ENCODE peak calls at places on chromosome 11, in seven cellular contexts. One of them, this sample, is unnamed.

GRCh38 chr11:88105952-88106351 is 69.3 kb downstream of the RAB38 start:
- DNase-seq in ACHN: no peak
- DNase-seq in activated B cell treated with CpG ODN at 0.5 μM for 24 hours: no peak
- DNase-seq in RWPE1: no peak
- DNase-seq in activated T-helper 1 cell treated with anti-CD3 and anti-CD28 coated beads, Interleukin-2, amount 50 U/mL, for 16 hours: no peak
- DNase-seq in neural crest cell: no peak
- DNase-seq in OCI-LY7: peak
- DNase-seq in this sample: no peak

GRCh38 chr11:65438257-65439151 is 15.9 kb downstream of the NEAT1 start:
- DNase-seq in neural crest cell: no peak
- DNase-seq in activated T-helper 1 cell treated with anti-CD3 and anti-CD28 coated beads, Interleukin-2, amount 50 U/mL, for 16 hours: no peak
- DNase-seq in ACHN: peak
- DNase-seq in activated B cell treated with CpG ODN at 0.5 μM for 24 hours: no peak
- DNase-seq in OCI-LY7: no peak
- DNase-seq in RWPE1: no peak
- DNase-seq in this sample: peak

GRCh38 chr11:117998201-117998579 is 12.0 kb downstream of the IL10RA start:
- DNase-seq in OCI-LY7: no peak
- DNase-seq in RWPE1: no peak
- DNase-seq in neural crest cell: no peak
- DNase-seq in ACHN: no peak
- DNase-seq in activated B cell treated with CpG ODN at 0.5 μM for 24 hours: no peak
- DNase-seq in activated T-helper 1 cell treated with anti-CD3 and anti-CD28 coated beads, Interleukin-2, amount 50 U/mL, for 16 hours: no peak
- DNase-seq in this sample: no peak

GRCh38 chr11:130128626-130129025 is 31.0 kb upstream of the ST14 start:
- DNase-seq in neural crest cell: no peak
- DNase-seq in activated B cell treated with CpG ODN at 0.5 μM for 24 hours: no peak
- DNase-seq in activated T-helper 1 cell treated with anti-CD3 and anti-CD28 coated beads, Interleukin-2, amount 50 U/mL, for 16 hours: no peak
- DNase-seq in OCI-LY7: no peak
- DNase-seq in ACHN: no peak
- DNase-seq in RWPE1: no peak
- DNase-seq in this sample: no peak

GRCh38 chr11:119638851-119639250 is 90.1 kb downstream of the NECTIN1 start:
- DNase-seq in activated T-helper 1 cell treated with anti-CD3 and anti-CD28 coated beads, Interleukin-2, amount 50 U/mL, for 16 hours: no peak
- DNase-seq in activated B cell treated with CpG ODN at 0.5 μM for 24 hours: no peak
- DNase-seq in ACHN: no peak
- DNase-seq in RWPE1: no peak
- DNase-seq in neural crest cell: no peak
- DNase-seq in OCI-LY7: no peak
- DNase-seq in this sample: no peak

GRCh38 chr11:128453444-128454336 is 133.7 kb downstream of the ETS1 start:
- DNase-seq in ACHN: peak
- DNase-seq in RWPE1: peak
- DNase-seq in activated T-helper 1 cell treated with anti-CD3 and anti-CD28 coated beads, Interleukin-2, amount 50 U/mL, for 16 hours: no peak
- DNase-seq in activated B cell treated with CpG ODN at 0.5 μM for 24 hours: no peak
- DNase-seq in OCI-LY7: no peak
- DNase-seq in neural crest cell: no peak
- DNase-seq in this sample: peak

GRCh38 chr11:110373061-110373702 is 56.6 kb upstream of the FDX1 start:
- DNase-seq in activated B cell treated with CpG ODN at 0.5 μM for 24 hours: no peak
- DNase-seq in RWPE1: peak
- DNase-seq in neural crest cell: no peak
- DNase-seq in activated T-helper 1 cell treated with anti-CD3 and anti-CD28 coated beads, Interleukin-2, amount 50 U/mL, for 16 hours: no peak
- DNase-seq in ACHN: no peak
- DNase-seq in OCI-LY7: no peak
- DNase-seq in this sample: peak

GRCh38 chr11:33912405-33913361 is 20.8 kb upstream of the LMO2 start:
- DNase-seq in neural crest cell: no peak
- DNase-seq in OCI-LY7: no peak
- DNase-seq in activated B cell treated with CpG ODN at 0.5 μM for 24 hours: peak
- DNase-seq in ACHN: peak
- DNase-seq in activated T-helper 1 cell treated with anti-CD3 and anti-CD28 coated beads, Interleukin-2, amount 50 U/mL, for 16 hours: no peak
- DNase-seq in RWPE1: peak
- DNase-seq in this sample: peak

GRCh38 chr11:123628936-123629683 is 25.3 kb downstream of the SCN3B start:
- DNase-seq in OCI-LY7: no peak
- DNase-seq in ACHN: no peak
- DNase-seq in RWPE1: no peak
- DNase-seq in activated B cell treated with CpG ODN at 0.5 μM for 24 hours: no peak
- DNase-seq in activated T-helper 1 cell treated with anti-CD3 and anti-CD28 coated beads, Interleukin-2, amount 50 U/mL, for 16 hours: no peak
- DNase-seq in neural crest cell: no peak
- DNase-seq in this sample: peak

GRCh38 chr11:65278351-65278750 is 16.6 kb downstream of the POLA2 start:
- DNase-seq in activated T-helper 1 cell treated with anti-CD3 and anti-CD28 coated beads, Interleukin-2, amount 50 U/mL, for 16 hours: no peak
- DNase-seq in ACHN: peak
- DNase-seq in neural crest cell: no peak
- DNase-seq in OCI-LY7: no peak
- DNase-seq in activated B cell treated with CpG ODN at 0.5 μM for 24 hours: no peak
- DNase-seq in RWPE1: no peak
- DNase-seq in this sample: peak

GRCh38 chr11:24386551-24387404 is 110.1 kb upstream of the LUZP2 start:
- DNase-seq in RWPE1: peak
- DNase-seq in activated B cell treated with CpG ODN at 0.5 μM for 24 hours: no peak
- DNase-seq in ACHN: peak
- DNase-seq in OCI-LY7: no peak
- DNase-seq in activated T-helper 1 cell treated with anti-CD3 and anti-CD28 coated beads, Interleukin-2, amount 50 U/mL, for 16 hours: no peak
- DNase-seq in neural crest cell: no peak
- DNase-seq in this sample: peak

GRCh38 chr11:8266246-8267241 is 2.9 kb upstream of the LMO1 start:
- DNase-seq in OCI-LY7: no peak
- DNase-seq in activated B cell treated with CpG ODN at 0.5 μM for 24 hours: no peak
- DNase-seq in activated T-helper 1 cell treated with anti-CD3 and anti-CD28 coated beads, Interleukin-2, amount 50 U/mL, for 16 hours: no peak
- DNase-seq in RWPE1: no peak
- DNase-seq in neural crest cell: no peak
- DNase-seq in ACHN: no peak
- DNase-seq in this sample: no peak

GRCh38 chr11:83409891-83410290 is 123.7 kb upstream of the CCDC90B start:
- DNase-seq in activated T-helper 1 cell treated with anti-CD3 and anti-CD28 coated beads, Interleukin-2, amount 50 U/mL, for 16 hours: no peak
- DNase-seq in ACHN: no peak
- DNase-seq in RWPE1: no peak
- DNase-seq in OCI-LY7: no peak
- DNase-seq in neural crest cell: no peak
- DNase-seq in activated B cell treated with CpG ODN at 0.5 μM for 24 hours: no peak
- DNase-seq in this sample: no peak

GRCh38 chr11:22670803-22671202 is 4.4 kb downstream of the GAS2 start:
- DNase-seq in OCI-LY7: no peak
- DNase-seq in RWPE1: no peak
- DNase-seq in activated B cell treated with CpG ODN at 0.5 μM for 24 hours: no peak
- DNase-seq in neural crest cell: no peak
- DNase-seq in ACHN: peak
- DNase-seq in activated T-helper 1 cell treated with anti-CD3 and anti-CD28 coated beads, Interleukin-2, amount 50 U/mL, for 16 hours: no peak
- DNase-seq in this sample: peak

GRCh38 chr11:134488913-134489312 is 76.9 kb upstream of the B3GAT1 start:
- DNase-seq in RWPE1: no peak
- DNase-seq in OCI-LY7: no peak
- DNase-seq in activated B cell treated with CpG ODN at 0.5 μM for 24 hours: no peak
- DNase-seq in neural crest cell: no peak
- DNase-seq in activated T-helper 1 cell treated with anti-CD3 and anti-CD28 coated beads, Interleukin-2, amount 50 U/mL, for 16 hours: no peak
- DNase-seq in ACHN: no peak
- DNase-seq in this sample: no peak

GRCh38 chr11:37450613-37451012 is 852.6 kb upstream of the RAG2 start:
- DNase-seq in neural crest cell: no peak
- DNase-seq in activated B cell treated with CpG ODN at 0.5 μM for 24 hours: no peak
- DNase-seq in ACHN: no peak
- DNase-seq in RWPE1: no peak
- DNase-seq in activated T-helper 1 cell treated with anti-CD3 and anti-CD28 coated beads, Interleukin-2, amount 50 U/mL, for 16 hours: no peak
- DNase-seq in OCI-LY7: no peak
- DNase-seq in this sample: peak

GRCh38 chr11:87878373-87878779 is 296.9 kb downstream of the RAB38 start:
- DNase-seq in activated B cell treated with CpG ODN at 0.5 μM for 24 hours: no peak
- DNase-seq in neural crest cell: peak
- DNase-seq in activated T-helper 1 cell treated with anti-CD3 and anti-CD28 coated beads, Interleukin-2, amount 50 U/mL, for 16 hours: no peak
- DNase-seq in RWPE1: peak
- DNase-seq in OCI-LY7: peak
- DNase-seq in ACHN: peak
- DNase-seq in this sample: peak

GRCh38 chr11:10211470-10211869 is 82.5 kb downstream of the SBF2 start:
- DNase-seq in OCI-LY7: no peak
- DNase-seq in neural crest cell: no peak
- DNase-seq in RWPE1: no peak
- DNase-seq in ACHN: no peak
- DNase-seq in activated B cell treated with CpG ODN at 0.5 μM for 24 hours: no peak
- DNase-seq in activated T-helper 1 cell treated with anti-CD3 and anti-CD28 coated beads, Interleukin-2, amount 50 U/mL, for 16 hours: no peak
- DNase-seq in this sample: no peak

GRCh38 chr11:7559404-7560283 is 45.8 kb downstream of the PPFIBP2 start:
- DNase-seq in neural crest cell: no peak
- DNase-seq in OCI-LY7: no peak
- DNase-seq in RWPE1: no peak
- DNase-seq in activated T-helper 1 cell treated with anti-CD3 and anti-CD28 coated beads, Interleukin-2, amount 50 U/mL, for 16 hours: no peak
- DNase-seq in activated B cell treated with CpG ODN at 0.5 μM for 24 hours: no peak
- DNase-seq in ACHN: no peak
- DNase-seq in this sample: no peak

GRCh38 chr11:72781313-72782080 is 12.3 kb downstream of the STARD10 start:
- DNase-seq in RWPE1: peak
- DNase-seq in activated T-helper 1 cell treated with anti-CD3 and anti-CD28 coated beads, Interleukin-2, amount 50 U/mL, for 16 hours: peak
- DNase-seq in activated B cell treated with CpG ODN at 0.5 μM for 24 hours: peak
- DNase-seq in OCI-LY7: peak
- DNase-seq in ACHN: no peak
- DNase-seq in neural crest cell: no peak
- DNase-seq in this sample: no peak

GRCh38 chr11:5600374-5600851 is 4.0 kb downstream of the TRIM6 start:
- DNase-seq in activated B cell treated with CpG ODN at 0.5 μM for 24 hours: peak
- DNase-seq in RWPE1: peak
- DNase-seq in neural crest cell: peak
- DNase-seq in activated T-helper 1 cell treated with anti-CD3 and anti-CD28 coated beads, Interleukin-2, amount 50 U/mL, for 16 hours: peak
- DNase-seq in OCI-LY7: peak
- DNase-seq in ACHN: peak
- DNase-seq in this sample: peak

GRCh38 chr11:109423114-109423859 is 1.3 kb downstream of the C11orf87 start:
- DNase-seq in OCI-LY7: no peak
- DNase-seq in neural crest cell: peak
- DNase-seq in ACHN: no peak
- DNase-seq in RWPE1: no peak
- DNase-seq in activated T-helper 1 cell treated with anti-CD3 and anti-CD28 coated beads, Interleukin-2, amount 50 U/mL, for 16 hours: no peak
- DNase-seq in activated B cell treated with CpG ODN at 0.5 μM for 24 hours: no peak
- DNase-seq in this sample: no peak

GRCh38 chr11:121071456-121072236 is 29.4 kb upstream of the TECTA start:
- DNase-seq in neural crest cell: peak
- DNase-seq in RWPE1: no peak
- DNase-seq in OCI-LY7: no peak
- DNase-seq in ACHN: no peak
- DNase-seq in activated T-helper 1 cell treated with anti-CD3 and anti-CD28 coated beads, Interleukin-2, amount 50 U/mL, for 16 hours: no peak
- DNase-seq in activated B cell treated with CpG ODN at 0.5 μM for 24 hours: no peak
- DNase-seq in this sample: no peak

GRCh38 chr11:64245401-64245796 is 1.3 kb downstream of the PPP1R14B start:
- DNase-seq in OCI-LY7: peak
- DNase-seq in RWPE1: no peak
- DNase-seq in activated B cell treated with CpG ODN at 0.5 μM for 24 hours: no peak
- DNase-seq in activated T-helper 1 cell treated with anti-CD3 and anti-CD28 coated beads, Interleukin-2, amount 50 U/mL, for 16 hours: no peak
- DNase-seq in ACHN: no peak
- DNase-seq in neural crest cell: no peak
- DNase-seq in this sample: no peak

GRCh38 chr11:18192988-18193387 is 20.4 kb downstream of the MRGPRX4 start:
- DNase-seq in ACHN: no peak
- DNase-seq in OCI-LY7: peak
- DNase-seq in neural crest cell: no peak
- DNase-seq in activated T-helper 1 cell treated with anti-CD3 and anti-CD28 coated beads, Interleukin-2, amount 50 U/mL, for 16 hours: no peak
- DNase-seq in RWPE1: peak
- DNase-seq in activated B cell treated with CpG ODN at 0.5 μM for 24 hours: no peak
- DNase-seq in this sample: no peak

GRCh38 chr11:103202048-103202651 is 92.9 kb downstream of the DYNC2H1 start:
- DNase-seq in activated B cell treated with CpG ODN at 0.5 μM for 24 hours: no peak
- DNase-seq in neural crest cell: no peak
- DNase-seq in RWPE1: peak
- DNase-seq in activated T-helper 1 cell treated with anti-CD3 and anti-CD28 coated beads, Interleukin-2, amount 50 U/mL, for 16 hours: no peak
- DNase-seq in OCI-LY7: peak
- DNase-seq in ACHN: peak
- DNase-seq in this sample: peak

GRCh38 chr11:104526006-104526405 is 362.1 kb upstream of the PDGFD start:
- DNase-seq in activated B cell treated with CpG ODN at 0.5 μM for 24 hours: no peak
- DNase-seq in OCI-LY7: no peak
- DNase-seq in RWPE1: no peak
- DNase-seq in ACHN: no peak
- DNase-seq in neural crest cell: no peak
- DNase-seq in activated T-helper 1 cell treated with anti-CD3 and anti-CD28 coated beads, Interleukin-2, amount 50 U/mL, for 16 hours: no peak
- DNase-seq in this sample: no peak

GRCh38 chr11:62008177-62008576 is 40.7 kb upstream of the FTH1 start:
- DNase-seq in activated T-helper 1 cell treated with anti-CD3 and anti-CD28 coated beads, Interleukin-2, amount 50 U/mL, for 16 hours: no peak
- DNase-seq in RWPE1: no peak
- DNase-seq in activated B cell treated with CpG ODN at 0.5 μM for 24 hours: no peak
- DNase-seq in neural crest cell: no peak
- DNase-seq in ACHN: no peak
- DNase-seq in OCI-LY7: no peak
- DNase-seq in this sample: no peak

GRCh38 chr11:120532511-120533196 is 21.1 kb downstream of the GRIK4 start:
- DNase-seq in activated T-helper 1 cell treated with anti-CD3 and anti-CD28 coated beads, Interleukin-2, amount 50 U/mL, for 16 hours: no peak
- DNase-seq in ACHN: peak
- DNase-seq in RWPE1: no peak
- DNase-seq in neural crest cell: no peak
- DNase-seq in OCI-LY7: no peak
- DNase-seq in activated B cell treated with CpG ODN at 0.5 μM for 24 hours: no peak
- DNase-seq in this sample: peak

GRCh38 chr11:30567148-30567547 is 19.0 kb downstream of the MPPED2 start:
- DNase-seq in ACHN: no peak
- DNase-seq in activated T-helper 1 cell treated with anti-CD3 and anti-CD28 coated beads, Interleukin-2, amount 50 U/mL, for 16 hours: no peak
- DNase-seq in activated B cell treated with CpG ODN at 0.5 μM for 24 hours: no peak
- DNase-seq in OCI-LY7: no peak
- DNase-seq in RWPE1: no peak
- DNase-seq in neural crest cell: no peak
- DNase-seq in this sample: no peak

GRCh38 chr11:79054636-79055035 is 386.2 kb downstream of the TENM4 start:
- DNase-seq in RWPE1: peak
- DNase-seq in OCI-LY7: no peak
- DNase-seq in activated B cell treated with CpG ODN at 0.5 μM for 24 hours: no peak
- DNase-seq in neural crest cell: no peak
- DNase-seq in activated T-helper 1 cell treated with anti-CD3 and anti-CD28 coated beads, Interleukin-2, amount 50 U/mL, for 16 hours: no peak
- DNase-seq in ACHN: no peak
- DNase-seq in this sample: peak

This sample was measured in amniotic epithelial cell.